ENCODE peak calls at places on chromosomes 2 and 18, in four cellular contexts. J is HepG2, O is GM12878, W is K562. C is an unnamed sample.

GRCh38 chr2:227853765-227854271 is 17.6 kb upstream of the DAW1 start:
- DNase-seq in J (no peak), O (no peak), W (no peak), C (no peak)

GRCh38 chr2:236176417-236176816 is 8.2 kb upstream of the GBX2 start:
- DNase-seq in J (peak; percentile 64), O (no peak), W (peak; percentile 62), C (no peak)

GRCh38 chr18:58497845-58498244 is 131.0 kb downstream of the ALPK2 start:
- DNase-seq in J (no peak), O (no peak), W (no peak), C (no peak)

GRCh38 chr18:47745227-47745626 is 185.2 kb downstream of the SMAD2 start:
- DNase-seq in J (no peak), O (no peak), W (no peak), C (no peak)

GRCh38 chr2:151657667-151658076 is 76.6 kb downstream of the NEB start:
- DNase-seq in J (no peak), O (no peak), W (peak; percentile 27), C (no peak)

GRCh38 chr2:20682166-20682565 is 15.2 kb downstream of the GDF7 start:
- DNase-seq in J (peak; percentile 47), O (no peak), W (no peak), C (peak; percentile 63)

GRCh38 chr18:3889803-3890202 is 439.8 kb downstream of the TGIF1 start:
- DNase-seq in J (peak; percentile 9), O (no peak), W (no peak), C (no peak)

GRCh38 chr2:56008661-56009411 is 85.3 kb upstream of the EFEMP1 start:
- DNase-seq in J (no peak), O (no peak), W (no peak), C (peak; percentile 33)

GRCh38 chr18:79056827-79057367 is 12.3 kb upstream of the ATP9B start:
- DNase-seq in J (no peak), O (no peak), W (no peak), C (no peak)

GRCh38 chr18:79059456-79059855 is 9.7 kb upstream of the ATP9B start:
- DNase-seq in J (no peak), O (no peak), W (no peak), C (no peak)

GRCh38 chr18:79062806-79063205 is 6.4 kb upstream of the ATP9B start:
- DNase-seq in J (peak; percentile 21), O (no peak), W (no peak), C (no peak)

GRCh38 chr18:79058007-79058406 is 11.2 kb upstream of the ATP9B start:
- DNase-seq in J (no peak), O (no peak), W (no peak), C (no peak)
- TF ChIP-seq JUND in J (no peak), O (no peak), W (no peak), C (no peak)

DNA sequence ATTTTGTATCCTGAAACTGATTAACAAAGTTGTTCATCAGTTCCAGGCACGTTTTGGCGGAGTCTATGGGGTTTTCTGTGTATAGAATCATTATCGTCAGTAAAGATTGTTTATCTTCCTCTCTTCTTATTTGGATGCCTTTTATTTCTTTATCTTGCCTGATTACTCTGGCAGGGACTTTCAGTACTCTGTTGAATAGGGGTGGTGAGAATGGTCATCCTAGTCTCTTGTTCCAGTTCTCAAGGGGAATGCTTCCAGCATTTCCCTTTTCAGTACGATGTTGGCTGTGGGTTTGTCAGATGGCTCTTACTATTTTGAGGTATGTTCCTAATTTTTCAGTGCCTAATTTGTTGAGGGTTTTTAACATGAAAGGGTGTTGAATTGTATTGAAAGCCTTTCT is 14.0 kb upstream of the SPDYA start:
- DNase-seq in J (no peak), O (no peak), W (no peak), C (no peak)
- TF ChIP-seq ATF2 in J (no peak), O (no peak), W (no peak), C (no peak)

GRCh38 chr2:65294701-65295100 is 67.1 kb downstream of the ACTR2 start:
- DNase-seq in J (no peak), O (no peak), W (peak; percentile 87), C (no peak)
- TF ChIP-seq JUND in J (no peak), O (no peak), W (peak; percentile 94), C (no peak)

DNA sequence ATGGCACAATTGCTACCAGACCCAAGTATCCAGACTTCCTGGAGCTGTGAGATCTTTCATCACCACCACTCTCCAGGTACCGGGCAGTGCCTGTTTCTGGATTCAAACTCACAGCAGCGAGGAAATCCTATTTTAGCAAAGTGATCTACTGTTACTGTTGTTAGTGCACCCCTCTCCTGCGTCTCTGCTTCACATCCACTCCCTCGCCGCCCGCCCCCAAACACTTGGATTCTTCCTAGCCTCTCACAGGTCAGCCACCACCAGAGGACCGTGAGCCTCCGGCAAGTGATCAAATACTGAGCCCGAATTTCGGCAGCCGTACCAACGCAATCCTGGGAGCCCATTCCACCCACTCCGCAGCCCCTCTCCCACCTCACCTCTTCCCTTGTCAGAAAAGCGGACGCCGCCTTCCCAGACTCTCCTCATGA is 519 bp downstream of the METTL4 start:
- DNase-seq in J (peak; percentile 60), O (peak; percentile 20), W (peak; percentile 83), C (peak; percentile 13)
- TF ChIP-seq ATF2 in J (no peak), O (no peak), W (no peak), C (no peak)

GRCh38 chr2:61450144-61450543 is 20.7 kb downstream of the USP34 start:
- DNase-seq in J (no peak), O (no peak), W (no peak), C (no peak)

GRCh38 chr2:61443342-61444041 is 27.4 kb downstream of the USP34 start:
- DNase-seq in J (peak; percentile 92), O (peak; percentile 97), W (no peak), C (no peak)

GRCh38 chr2:61451178-61451577 is 19.7 kb downstream of the USP34 start:
- DNase-seq in J (no peak), O (no peak), W (no peak), C (no peak)

GRCh38 chr2:61452392-61452791 is 18.5 kb downstream of the USP34 start:
- DNase-seq in J (no peak), O (no peak), W (no peak), C (no peak)

DNA sequence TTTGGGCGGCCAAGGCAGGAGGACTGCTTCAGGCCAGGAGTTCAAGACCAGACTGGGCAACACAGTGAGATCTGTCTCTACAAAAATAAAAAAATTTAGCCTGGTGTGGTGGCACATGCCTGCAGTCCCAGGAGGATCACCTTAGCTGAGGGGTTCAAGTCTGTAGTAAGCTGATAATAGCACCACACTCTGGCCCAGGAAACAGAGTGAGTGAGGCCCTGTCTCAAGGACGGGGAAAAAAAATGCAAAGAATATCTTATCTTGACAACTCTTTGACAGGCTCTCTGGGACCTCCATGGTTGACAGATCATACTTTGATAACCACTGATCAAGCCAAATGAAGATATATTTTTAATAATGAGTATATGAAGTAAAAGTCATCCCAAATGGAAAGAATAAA is 22.7 kb downstream of the USP34 start:
- DNase-seq in J (no peak), O (no peak), W (no peak), C (no peak)
- TF ChIP-seq JUND in J (no peak), O (no peak), W (no peak), C (no peak)

DNA sequence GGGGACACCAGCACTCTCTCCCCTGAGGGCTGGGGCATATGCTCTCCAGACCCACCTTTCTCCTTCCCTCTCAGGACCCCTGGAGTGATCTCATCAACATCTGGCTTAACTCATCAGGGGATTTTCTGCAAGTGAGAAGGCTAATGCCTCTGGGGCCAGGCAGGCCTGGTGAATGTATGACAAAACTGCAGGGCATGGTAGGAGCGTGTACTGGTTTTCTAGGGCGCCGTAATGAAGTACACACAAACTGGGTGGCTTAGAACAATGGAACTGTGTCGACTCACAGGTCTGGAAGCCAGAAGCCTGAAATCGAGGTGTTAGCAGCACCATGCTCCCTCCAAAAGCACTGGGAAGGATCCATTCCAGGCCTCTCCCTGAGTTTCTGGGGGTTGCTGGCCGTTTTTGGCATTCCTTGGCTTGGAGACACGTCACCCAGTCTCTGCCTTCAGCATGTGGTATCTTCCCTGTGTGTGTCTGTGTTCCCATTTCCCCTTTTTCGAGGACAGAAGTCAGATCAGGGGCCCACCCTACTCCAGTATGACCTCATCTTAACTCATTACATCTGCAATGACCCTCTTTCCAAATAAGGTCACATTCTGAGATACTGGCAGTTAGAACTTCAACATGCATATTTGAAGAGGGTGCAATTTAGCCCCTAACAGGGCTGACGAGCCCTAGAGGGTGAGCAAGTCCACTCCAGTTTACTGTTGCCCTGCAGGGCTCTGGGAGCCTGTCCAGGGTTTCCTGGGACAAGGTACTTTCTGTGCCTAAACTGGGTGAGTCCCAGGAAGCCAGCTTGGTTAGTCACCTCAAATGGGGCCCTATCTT is 45.5 kb upstream of the CAB39 start:
- DNase-seq in J (no peak), O (no peak), W (no peak), C (peak; percentile 17)
- TF ChIP-seq ATF2 in J (no peak), O (no peak), W (no peak), C (no peak)

GRCh38 chr18:42436366-42436765 is 481.3 kb downstream of the PIK3C3 start:
- DNase-seq in J (no peak), O (no peak), W (no peak), C (no peak)

GRCh38 chr18:42437001-42437400 is 482.0 kb downstream of the PIK3C3 start:
- DNase-seq in J (no peak), O (no peak), W (no peak), C (no peak)

GRCh38 chr18:42442661-42443060 is 487.6 kb downstream of the PIK3C3 start:
- DNase-seq in J (no peak), O (no peak), W (no peak), C (no peak)

GRCh38 chr18:42437646-42438045 is 482.6 kb downstream of the PIK3C3 start:
- DNase-seq in J (no peak), O (no peak), W (no peak), C (no peak)
- TF ChIP-seq JUND in J (no peak), O (no peak), W (no peak), C (no peak)

DNA sequence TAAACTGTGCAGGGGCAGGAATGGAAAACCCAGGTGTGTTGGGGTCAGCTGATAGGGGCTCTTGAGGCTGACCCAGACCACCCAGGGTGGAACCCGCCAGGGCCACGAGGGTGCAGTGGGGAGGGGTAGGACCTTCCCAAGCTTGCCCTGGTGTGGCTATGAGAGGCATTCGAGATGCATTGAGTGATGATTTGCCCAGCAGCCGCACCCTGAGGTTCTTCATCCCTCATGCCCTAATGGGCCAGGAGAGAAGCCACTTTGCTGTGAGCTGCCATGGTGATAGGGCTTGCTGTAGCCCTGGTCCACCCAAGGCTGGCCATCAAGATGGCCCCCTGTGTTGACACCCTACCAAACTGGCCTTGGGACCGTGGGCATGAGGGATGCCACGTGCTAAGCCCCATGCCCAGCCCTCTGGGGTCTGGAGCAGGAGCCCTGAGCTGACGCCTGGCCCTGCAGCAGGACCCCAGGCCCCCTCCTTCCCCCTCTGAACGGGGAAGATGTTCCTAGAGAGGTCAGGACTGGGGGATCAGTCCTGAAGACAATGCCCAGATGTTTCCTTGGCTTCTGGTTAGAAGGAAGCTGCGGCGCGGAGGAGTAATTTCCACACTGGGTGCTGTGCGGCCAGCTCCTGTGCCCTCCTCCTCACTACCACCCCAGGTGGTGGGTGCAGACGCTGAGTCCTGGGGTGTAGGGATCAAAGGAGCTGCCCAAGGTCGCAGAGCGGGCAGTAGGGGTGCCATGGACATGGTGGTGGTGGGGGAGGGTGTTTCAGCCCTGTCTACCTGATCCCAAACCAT is 122.5 kb upstream of the HDAC4 start:
- DNase-seq in J (no peak), O (no peak), W (no peak), C (no peak)
- TF ChIP-seq ATF2 in J (no peak), O (no peak), W (no peak), C (no peak)

C was measured in H1.